ENCODE peak calls at places on chromosomes 12 and 14, in six cellular contexts. F, L, N, A, T and G are unnamed samples.

GRCh38 chr14:24965934-24966593 is 83.9 kb downstream of the STXBP6 start:
- DNase-seq in L (no peak), T (no peak), F (no peak), N (peak), A (no peak), G (peak)

GRCh38 chr12:76029982-76030377 is 1.6 kb downstream of the PHLDA1 start:
- DNase-seq in T (no peak), F (peak), L (peak), A (peak), N (no peak), G (peak)

GRCh38 chr14:45051896-45052295 is 32.0 kb upstream of the PRPF39 start:
- DNase-seq in L (no peak), A (no peak), N (no peak), T (no peak), F (no peak), G (no peak)

GRCh38 chr14:105330491-105330895 is 15.9 kb downstream of the PACS2 start:
- DNase-seq in N (peak), T (peak), L (no peak), A (no peak), F (no peak), G (peak)

GRCh38 chr14:59507063-59507751 is 22.9 kb downstream of the JKAMP start:
- DNase-seq in T (peak), F (peak), A (peak), N (peak), L (peak), G (peak)

GRCh38 chr12:82057770-82058169 is 298.6 kb upstream of the PPFIA2 start:
- DNase-seq in F (no peak), L (no peak), T (peak), N (peak), A (no peak), G (peak)

GRCh38 chr12:68515793-68516192 is 94.9 kb upstream of the RAP1B start:
- DNase-seq in N (no peak), L (no peak), T (no peak), A (no peak), F (no peak), G (no peak)

GRCh38 chr14:103520657-103521437 is 1.8 kb downstream of the CKB start:
- DNase-seq in F (peak), L (peak), N (no peak), T (peak), A (peak), G (peak)

GRCh38 chr14:101861464-101861863 is 100.0 kb downstream of the PPP2R5C start:
- DNase-seq in F (no peak), L (no peak), T (no peak), N (no peak), A (no peak), G (no peak)

GRCh38 chr14:61923348-61923747 is 161.1 kb downstream of the SNAPC1 start:
- DNase-seq in F (no peak), A (no peak), L (no peak), T (no peak), N (peak), G (no peak)

GRCh38 chr12:19288603-19289244 is 150.6 kb upstream of the AEBP2 start:
- DNase-seq in L (no peak), T (peak), A (peak), F (no peak), N (peak), G (no peak)

GRCh38 chr14:60965402-60965801 is 15.5 kb downstream of the TRMT5 start:
- DNase-seq in L (no peak), N (peak), A (no peak), F (no peak), T (no peak), G (no peak)

GRCh38 chr12:116465407-116465806 is 93.8 kb upstream of the MAP1LC3B2 start:
- DNase-seq in A (no peak), L (no peak), N (no peak), F (no peak), T (no peak), G (no peak)

GRCh38 chr12:43428088-43428600 is 123.9 kb downstream of the ADAMTS20 start:
- DNase-seq in F (no peak), N (no peak), L (no peak), T (no peak), A (no peak), G (no peak)

GRCh38 chr12:4137015-4137414 is 136.5 kb upstream of the CCND2 start:
- DNase-seq in A (no peak), T (no peak), L (no peak), F (no peak), N (no peak), G (no peak)

GRCh38 chr14:80974338-80975078 is 19.1 kb downstream of the TSHR start:
- DNase-seq in F (no peak), T (no peak), A (no peak), L (no peak), N (peak), G (no peak)

GRCh38 chr14:103123128-103123633 is at the start of gene TNFAIP2:
- DNase-seq in A (peak), N (no peak), T (no peak), L (no peak), F (peak), G (no peak)

GRCh38 chr14:93333631-93334095 is 827 bp upstream of the BTBD7 start:
- DNase-seq in A (no peak), N (no peak), L (no peak), T (no peak), F (no peak), G (no peak)

GRCh38 chr14:54362759-54363437 is 33.9 kb upstream of the CDKN3 start:
- DNase-seq in N (no peak), L (no peak), T (no peak), F (no peak), A (no peak), G (no peak)

GRCh38 chr12:15592934-15593333 is 196.3 kb downstream of the EPS8 start:
- DNase-seq in T (no peak), L (no peak), F (no peak), A (no peak), N (peak), G (no peak)

GRCh38 chr14:23578560-23579310 is at the start of gene JPH4:
- DNase-seq in T (no peak), N (no peak), F (peak), L (peak), A (no peak), G (no peak)

DNA sequence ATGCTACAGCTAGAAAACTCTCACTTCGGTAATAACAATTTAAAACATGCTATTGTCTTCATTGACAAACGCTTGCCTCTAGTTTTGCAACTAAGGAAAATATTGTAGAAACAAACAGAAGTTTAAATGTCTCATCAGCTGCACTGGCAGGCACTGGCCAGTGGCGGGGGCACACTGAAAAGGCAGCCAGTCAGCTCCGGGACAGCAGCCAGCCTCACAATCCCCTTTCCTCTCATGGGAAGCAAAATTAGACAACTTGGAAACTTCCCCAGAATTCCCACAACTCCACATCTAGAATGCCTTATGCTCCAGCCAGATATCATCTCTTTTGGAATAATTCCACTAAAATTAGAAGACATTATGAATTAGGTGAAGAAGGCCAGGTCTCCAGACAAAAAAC is 72.0 kb downstream of the CLIP1 start:
- DNase-seq in T (no peak), N (peak), F (no peak), L (no peak), A (no peak), G (no peak)
- TF ChIP-seq CTCF in T (no peak), N (no peak), F (no peak), L (no peak), A (no peak), G (no peak)

GRCh38 chr12:111197545-111197944 is 171.3 kb downstream of the PHETA1 start:
- DNase-seq in N (no peak), T (no peak), A (no peak), F (no peak), L (no peak), G (no peak)
- TF ChIP-seq CTCF in N (no peak), T (no peak), A (no peak), F (no peak), L (no peak), G (no peak)

GRCh38 chr12:54004063-54004840 is 4.3 kb downstream of the HOXC9 start:
- DNase-seq in A (no peak), F (no peak), T (no peak), N (no peak), L (no peak), G (no peak)
- TF ChIP-seq CTCF in A (peak), F (no peak), T (no peak), N (no peak), L (no peak), G (no peak)

GRCh38 chr12:48316491-48316890 is 34.2 kb downstream of the ZNF641 start:
- DNase-seq in T (no peak), L (no peak), F (no peak), N (no peak), A (no peak), G (no peak)
- TF ChIP-seq CTCF in T (no peak), L (no peak), F (no peak), N (no peak), A (no peak), G (no peak)

GRCh38 chr12:122988612-122989442 is 8.3 kb downstream of the ARL6IP4 start:
- DNase-seq in F (no peak), L (no peak), N (no peak), T (no peak), A (no peak), G (no peak)
- TF ChIP-seq CTCF in F (no peak), L (no peak), N (no peak), T (no peak), A (no peak), G (no peak)

GRCh38 chr14:77126074-77126325 is 15.6 kb downstream of the ZDHHC22 start:
- DNase-seq in T (no peak), N (no peak), F (no peak), L (no peak), A (no peak), G (no peak)

GRCh38 chr14:77126461-77126990 is 15.1 kb downstream of the ZDHHC22 start:
- DNase-seq in A (no peak), T (no peak), F (no peak), L (no peak), N (no peak), G (no peak)

GRCh38 chr14:77123381-77124344 is 17.9 kb downstream of the ZDHHC22 start:
- DNase-seq in L (no peak), T (peak), F (no peak), N (no peak), A (no peak), G (peak)

GRCh38 chr14:77125275-77126073 is 16.1 kb downstream of the ZDHHC22 start:
- DNase-seq in A (no peak), T (no peak), N (no peak), L (no peak), F (no peak), G (no peak)

GRCh38 chr14:77124345-77125274 is 17.0 kb downstream of the ZDHHC22 start:
- DNase-seq in L (peak), N (no peak), F (peak), T (no peak), A (peak), G (peak)
- TF ChIP-seq CTCF in L (peak), N (peak), F (peak), T (peak), A (peak), G (peak)

DNA sequence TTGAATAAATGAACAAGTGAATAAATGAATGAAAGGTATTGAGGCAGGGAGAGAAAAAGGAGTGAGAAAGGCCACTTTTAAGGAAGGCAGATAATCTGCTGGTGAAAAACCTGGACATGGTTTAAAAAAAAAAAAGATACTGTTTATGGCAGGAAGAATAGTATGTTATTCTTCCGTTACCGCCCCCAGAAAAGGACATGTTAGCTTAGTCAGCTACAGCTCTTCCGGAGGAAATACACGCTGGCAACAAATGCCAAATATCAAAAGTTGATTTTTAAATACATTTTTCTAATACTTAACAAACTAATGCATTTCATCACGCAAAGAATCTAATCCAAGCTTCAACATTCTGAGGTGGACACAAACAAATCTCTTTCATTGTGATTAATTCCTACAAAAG is 43.2 kb downstream of the SLC5A8 start:
- DNase-seq in N (no peak), F (no peak), A (no peak), L (no peak), T (no peak), G (no peak)
- TF ChIP-seq CTCF in N (no peak), F (no peak), A (no peak), L (no peak), T (no peak), G (no peak)